ENCODE peak calls at places on chromosomes 3 and 15, in four cellular contexts. H is K562, M is IMR-90, G is A549. Z is an unnamed sample.

GRCh38 chr3:15629860-15630597 is 28.5 kb downstream of the BTD start:
- DNase-seq in H (peak; percentile 81), M (peak; percentile 89), G (peak; percentile 82), Z (peak; percentile 83)

GRCh38 chr15:57780461-57780860 is 73.9 kb downstream of the POLR2M start:
- DNase-seq in H (no peak), M (no peak), G (no peak), Z (no peak)

GRCh38 chr15:101258238-101259144 is 6.6 kb upstream of the CHSY1 start:
- DNase-seq in H (peak; percentile 43), M (peak; percentile 80), G (peak; percentile 61), Z (peak; percentile 51)

GRCh38 chr3:159785276-159785675 is 203.4 kb upstream of the IL12A start:
- DNase-seq in H (no peak), M (peak; percentile 40), G (no peak), Z (no peak)

GRCh38 chr15:34795267-34796081 is at the start of gene ACTC1:
- DNase-seq in H (peak; percentile 78), M (peak; percentile 52), G (peak; percentile 66), Z (no peak)

GRCh38 chr3:101963902-101964362 is 114.6 kb downstream of the NFKBIZ start:
- DNase-seq in H (no peak), M (peak; percentile 78), G (no peak), Z (no peak)

GRCh38 chr3:104885214-104885814 is 481.4 kb upstream of the ALCAM start:
- DNase-seq in H (no peak), M (peak; percentile 28), G (no peak), Z (no peak)

GRCh38 chr3:86984271-86984670 is 6.7 kb downstream of the VGLL3 start:
- DNase-seq in H (no peak), M (peak; percentile 38), G (no peak), Z (no peak)

GRCh38 chr3:186102687-186103086 is 6.2 kb downstream of the ETV5 start:
- DNase-seq in H (no peak), M (peak; percentile 22), G (no peak), Z (no peak)

GRCh38 chr3:29370021-29370420 is 89.2 kb downstream of the RBMS3 start:
- DNase-seq in H (no peak), M (no peak), G (no peak), Z (no peak)

GRCh38 chr3:9416139-9416780 is 18.8 kb downstream of the SETD5 start:
- DNase-seq in H (no peak), M (peak; percentile 43), G (no peak), Z (no peak)

GRCh38 chr15:85607842-85608241 is 186.9 kb downstream of the KLHL25 start:
- DNase-seq in H (no peak), M (peak; percentile 93), G (no peak), Z (no peak)

GRCh38 chr15:31455499-31455898 is 128.9 kb downstream of the KLF13 start:
- DNase-seq in H (no peak), M (no peak), G (no peak), Z (no peak)

GRCh38 chr3:52374173-52374572 is 58.1 kb downstream of the DNAH1 start:
- DNase-seq in H (no peak), M (no peak), G (no peak), Z (no peak)

GRCh38 chr3:138921316-138922292 is 25.3 kb downstream of the FOXL2 start:
- DNase-seq in H (no peak), M (peak; percentile 81), G (no peak), Z (no peak)

DNA sequence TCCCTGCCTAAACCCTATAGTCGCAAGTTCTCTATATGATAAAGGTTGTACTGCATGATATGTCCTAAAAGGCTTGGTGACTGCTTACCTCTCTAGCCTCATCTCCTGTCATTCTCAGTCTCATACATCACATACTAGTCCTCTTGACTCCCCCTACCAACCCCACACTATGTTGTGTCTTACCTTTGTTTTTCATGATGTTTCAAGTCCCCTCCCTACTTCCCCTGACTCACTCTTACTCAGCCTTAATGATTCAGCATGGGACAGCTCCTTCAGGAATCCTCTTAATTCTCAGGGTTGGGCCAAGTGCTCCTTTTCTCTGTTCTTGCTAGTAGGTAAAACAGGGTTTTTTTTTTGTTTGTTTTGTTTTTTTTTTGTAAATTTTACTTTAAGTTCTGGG is 49.6 kb downstream of the SLMAP start:
- DNase-seq in H (peak; percentile 67), M (peak; percentile 89), G (peak; percentile 49), Z (no peak)
- TF ChIP-seq ELK1 in H (no peak), M (no peak), G (no peak), Z (no peak)

GRCh38 chr3:141412936-141413354 is 44.6 kb downstream of the ZBTB38 start:
- DNase-seq in H (no peak), M (peak; percentile 85), G (no peak), Z (no peak)

GRCh38 chr3:141413387-141414140 is 45.3 kb downstream of the ZBTB38 start:
- DNase-seq in H (no peak), M (peak; percentile 50), G (no peak), Z (no peak)

GRCh38 chr3:141414141-141414689 is 45.9 kb downstream of the ZBTB38 start:
- DNase-seq in H (no peak), M (no peak), G (no peak), Z (no peak)

GRCh38 chr3:141415959-141416358 is 47.7 kb downstream of the ZBTB38 start:
- DNase-seq in H (no peak), M (no peak), G (no peak), Z (no peak)

GRCh38 chr3:141414800-141415462 is 46.6 kb downstream of the ZBTB38 start:
- DNase-seq in H (no peak), M (peak; percentile 70), G (peak; percentile 41), Z (no peak)
- TF ChIP-seq ELK1 in H (no peak), M (no peak), G (no peak), Z (no peak)

DNA sequence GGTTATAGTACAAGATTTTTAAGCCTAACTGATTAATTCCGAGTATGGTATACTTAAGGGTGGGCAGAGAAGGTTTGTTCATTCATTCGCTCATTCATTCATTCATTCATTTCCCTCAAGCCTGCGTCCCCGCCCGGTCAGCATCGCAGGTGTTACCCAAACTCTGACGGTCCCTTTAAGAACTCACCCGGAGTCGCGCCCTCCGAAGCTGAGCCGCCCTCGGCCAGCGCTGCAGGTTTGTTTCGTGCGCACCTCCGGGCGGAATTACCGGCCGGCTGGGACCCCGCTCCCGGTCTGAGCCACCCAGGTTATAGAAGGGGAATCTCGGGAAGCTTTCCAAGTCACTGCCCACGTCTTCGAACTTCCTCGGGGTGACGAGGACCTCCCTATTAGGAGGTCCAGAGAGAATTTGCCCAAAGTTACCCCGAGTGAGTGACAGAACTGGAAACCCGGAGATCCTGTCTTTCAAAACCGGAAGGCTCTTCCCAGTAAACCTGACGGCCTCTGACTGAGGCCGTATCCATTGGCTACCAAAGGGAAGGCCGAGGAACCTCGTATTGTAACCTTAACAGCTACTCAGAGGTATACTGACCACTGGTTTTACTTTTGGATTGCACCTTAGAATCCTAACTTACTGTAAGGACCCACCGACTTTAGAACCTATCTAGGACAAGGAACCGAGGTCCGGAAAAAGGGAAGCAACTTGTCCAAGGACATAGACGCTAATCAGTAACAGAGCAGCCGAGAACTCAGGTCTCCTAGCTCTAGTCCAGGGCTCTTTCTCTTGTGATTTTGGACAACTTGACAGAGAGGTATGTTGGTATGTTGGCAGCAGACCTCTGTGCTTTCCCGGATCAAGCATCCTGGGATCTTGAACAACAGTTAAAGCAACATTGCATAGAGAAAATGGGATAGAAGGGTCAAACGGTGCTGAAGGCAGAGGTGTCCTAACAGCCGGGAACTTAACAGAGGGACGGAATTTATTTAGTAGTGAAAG is 744 bp upstream of the DLG1 start:
- DNase-seq in H (peak; percentile 67), M (no peak), G (peak; percentile 37), Z (no peak)
- TF ChIP-seq ELK1 in H (no peak), M (no peak), G (no peak), Z (no peak)

GRCh38 chr15:71202712-71203111 is 87.4 kb downstream of the THSD4 start:
- DNase-seq in H (no peak), M (no peak), G (no peak), Z (no peak)
- TF ChIP-seq ELK1 in H (no peak), M (no peak), G (no peak), Z (no peak)

GRCh38 chr3:72153477-72154314 is 368.7 kb upstream of the PROK2 start:
- DNase-seq in H (no peak), M (no peak), G (no peak), Z (no peak)

GRCh38 chr3:72152551-72153476 is 367.9 kb upstream of the PROK2 start:
- DNase-seq in H (peak; percentile 55), M (peak; percentile 69), G (peak; percentile 17), Z (no peak)

GRCh38 chr3:72151465-72152238 is 366.7 kb upstream of the PROK2 start:
- DNase-seq in H (no peak), M (no peak), G (no peak), Z (no peak)

GRCh38 chr3:72149645-72150044 is 364.7 kb upstream of the PROK2 start:
- DNase-seq in H (no peak), M (no peak), G (no peak), Z (no peak)

DNA sequence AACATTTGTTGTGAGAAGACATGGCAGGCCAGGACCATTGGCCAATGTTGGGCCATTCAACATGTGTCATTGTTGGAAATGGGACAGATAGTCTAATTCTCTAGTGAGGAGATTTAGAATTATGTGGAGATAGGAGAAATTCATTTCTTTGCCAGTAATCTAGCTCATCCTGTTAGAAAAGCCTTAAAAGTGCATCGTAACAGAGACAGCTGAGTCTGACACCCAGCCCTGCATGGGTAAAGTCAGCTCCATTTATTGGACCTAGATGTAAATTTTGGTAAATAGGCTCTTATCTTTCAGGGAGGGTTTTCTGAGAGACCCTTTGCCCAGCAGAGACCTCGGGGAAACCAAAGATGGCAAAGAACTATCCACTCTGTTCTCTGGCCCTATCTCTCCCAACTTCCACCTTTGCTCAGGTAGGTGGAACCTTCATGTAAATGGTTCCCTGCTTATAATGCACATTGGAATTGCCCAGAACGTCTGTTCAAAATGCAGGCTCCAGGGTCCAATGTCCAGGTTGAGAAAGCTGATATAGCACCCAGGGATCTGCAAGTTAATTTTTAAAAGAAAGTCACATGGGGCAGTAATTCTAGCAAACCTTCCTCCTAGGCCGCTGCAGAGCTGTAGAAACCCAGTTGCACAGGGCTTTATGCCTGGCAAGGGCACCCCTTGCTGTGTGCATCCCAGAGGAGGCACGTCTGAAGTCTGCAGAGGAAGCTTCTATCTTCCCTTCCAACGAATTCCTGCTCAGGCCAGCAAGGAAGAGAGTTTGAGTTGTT is 365.9 kb upstream of the PROK2 start:
- DNase-seq in H (no peak), M (no peak), G (no peak), Z (no peak)
- TF ChIP-seq ELK1 in H (no peak), M (no peak), G (no peak), Z (no peak)

DNA sequence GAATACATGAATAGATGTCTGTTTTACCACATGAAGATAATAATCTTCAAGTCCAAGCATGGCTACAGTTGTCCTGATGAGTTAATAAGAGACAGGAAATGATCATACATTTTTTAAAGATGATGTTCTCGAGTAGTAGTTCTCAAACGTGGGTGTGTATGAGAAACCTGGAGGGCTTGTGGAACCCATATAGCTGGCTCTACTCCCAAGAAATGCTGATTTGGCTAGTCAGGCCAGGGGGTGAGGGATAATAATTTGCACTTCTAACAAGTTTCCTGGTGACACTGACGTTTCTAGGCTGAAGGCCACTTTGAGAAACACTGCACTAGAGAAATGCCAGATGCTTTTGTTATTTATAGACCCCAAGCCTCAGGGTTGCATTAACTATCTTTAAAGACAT is 37.0 kb downstream of the ROPN1B start:
- DNase-seq in H (no peak), M (peak; percentile 82), G (no peak), Z (no peak)
- TF ChIP-seq ELK1 in H (no peak), M (no peak), G (no peak), Z (no peak)

GRCh38 chr3:12470680-12471079 is 13.6 kb upstream of the TSEN2 start:
- DNase-seq in H (no peak), M (no peak), G (no peak), Z (no peak)
- TF ChIP-seq ELK1 in H (no peak), M (no peak), G (no peak), Z (no peak)

Z was measured in GM12878.